ENCODE peak calls at places on chromosomes 4 and X, in seven cellular contexts. J is heart left ventricle, D is lower lobe of right lung, N is HCT116, E is H9, X is prostate gland, Q is sigmoid colon. K is an unnamed sample.

GRCh38 chr4:98625399-98625798 is 33.0 kb downstream of the TSPAN5 start:
- DNase-seq in X (no peak), N (no peak), D (no peak), J (no peak), Q (no peak), E (no peak), K (no peak)

GRCh38 chr4:25767877-25768475 is 94.8 kb downstream of the SEL1L3 start:
- DNase-seq in X (peak; percentile 50), N (peak; percentile 37), Q (no peak), D (no peak), E (peak; percentile 60), J (peak; percentile 48), K (peak; percentile 73)

GRCh38 chrX:36434521-36434920 is 515.0 kb downstream of the CFAP47 start:
- DNase-seq in N (no peak), Q (no peak), X (no peak), E (no peak), D (no peak), J (no peak), K (no peak)

GRCh38 chrX:20527458-20528099 is 260.9 kb upstream of the RPS6KA3 start:
- DNase-seq in D (no peak), E (no peak), N (no peak), X (no peak), Q (no peak), J (no peak), K (peak; percentile 32)

GRCh38 chr4:102599455-102599854 is 98.3 kb downstream of the NFKB1 start:
- DNase-seq in N (no peak), Q (no peak), E (no peak), X (no peak), J (no peak), D (no peak), K (no peak)

GRCh38 chr4:98474408-98474844 is 184.0 kb downstream of the TSPAN5 start:
- DNase-seq in J (no peak), X (no peak), D (no peak), N (no peak), E (no peak), Q (no peak), K (peak; percentile 79)

GRCh38 chr4:70183168-70183939 is 12.2 kb upstream of the ODAM start:
- DNase-seq in Q (no peak), N (peak; percentile 65), J (no peak), D (no peak), X (no peak), E (peak; percentile 42), K (no peak)

GRCh38 chr4:143549924-143550323 is 36.4 kb downstream of the SMARCA5 start:
- DNase-seq in X (no peak), Q (no peak), E (no peak), J (no peak), D (no peak), N (no peak), K (no peak)

GRCh38 chr4:22969314-22969896 is 276.7 kb downstream of the GBA3 start:
- DNase-seq in Q (no peak), N (no peak), X (no peak), D (no peak), J (no peak), E (no peak), K (no peak)

GRCh38 chrX:39855748-39856129 is 242.0 kb downstream of the BCOR start:
- DNase-seq in Q (no peak), E (peak; percentile 76), N (peak; percentile 19), X (no peak), D (no peak), J (no peak), K (no peak)

GRCh38 chr4:8744083-8744805 is 127.4 kb downstream of the HMX1 start:
- DNase-seq in J (peak; percentile 12), D (peak; percentile 21), X (no peak), E (peak; percentile 38), N (no peak), Q (peak; percentile 56), K (no peak)

GRCh38 chr4:10495651-10496050 is 38.4 kb upstream of the ZNF518B start:
- DNase-seq in J (no peak), X (no peak), D (no peak), N (no peak), E (peak; percentile 41), Q (no peak), K (no peak)

GRCh38 chrX:150954951-150955350 is 28.2 kb upstream of the HMGB3 start:
- DNase-seq in Q (no peak), D (no peak), J (no peak), E (no peak), X (no peak), N (no peak), K (no peak)

GRCh38 chrX:57453901-57454300 is 137.9 kb upstream of the ZXDB start:
- DNase-seq in N (no peak), D (no peak), X (no peak), E (peak; percentile 32), J (no peak), Q (no peak), K (peak; percentile 3)

GRCh38 chrX:9163153-9163790 is 129.3 kb upstream of the FAM9B start:
- DNase-seq in J (no peak), Q (no peak), D (no peak), E (no peak), X (no peak), N (no peak), K (no peak)

GRCh38 chr4:94274912-94275311 is 67.2 kb downstream of the SMARCAD1 start:
- DNase-seq in X (no peak), N (no peak), Q (no peak), E (no peak), J (no peak), D (no peak), K (no peak)

GRCh38 chr4:152380919-152381318 is 155.0 kb downstream of the FBXW7 start:
- DNase-seq in D (no peak), J (no peak), Q (no peak), E (no peak), X (no peak), N (no peak), K (no peak)

DNA sequence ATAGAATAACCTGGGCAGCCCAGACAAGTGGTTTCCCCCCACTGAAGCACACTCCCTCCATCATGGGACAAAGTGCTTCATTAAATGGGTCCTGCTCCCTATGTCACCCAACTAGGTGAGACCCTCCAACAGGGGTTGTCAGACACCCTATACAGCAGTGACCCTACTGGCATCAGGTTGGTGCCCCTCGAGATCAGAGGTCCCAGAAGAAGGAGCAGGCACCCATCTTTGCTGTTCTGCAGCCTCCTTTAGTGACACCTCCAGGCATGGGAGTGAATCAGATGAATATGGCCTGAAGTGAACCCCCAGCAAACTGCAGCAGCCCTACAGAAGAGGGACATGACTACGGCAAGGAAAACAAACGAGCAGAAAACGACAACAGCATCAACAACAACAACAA is 11.1 kb downstream of the NELFA start:
- DNase-seq in N (no peak), E (no peak), J (no peak), Q (no peak), X (no peak), D (no peak), K (no peak)
- H3K9me3 ChIP-seq in N (no peaks in the 10 kb centered on the region), E (no peaks in the 10 kb centered on the region), J (no peaks in the 10 kb centered on the region), Q (no peaks in the 10 kb centered on the region), X (no peaks in the 10 kb centered on the region), D (peaks cover 15% of the 10 kb centered on the region), K (no peaks in the 10 kb centered on the region)

GRCh38 chrX:140918398-140919043 is 83.9 kb upstream of the SPANXB1 start:
- DNase-seq in D (no peak), E (peak; percentile 71), J (no peak), N (peak; percentile 10), X (no peak), Q (no peak), K (peak; percentile 11)

GRCh38 chrX:140913802-140914501 is 88.4 kb upstream of the SPANXB1 start:
- DNase-seq in E (no peak), X (no peak), N (no peak), D (no peak), Q (no peak), J (no peak), K (no peak)

GRCh38 chrX:140917354-140918115 is 84.9 kb upstream of the SPANXB1 start:
- DNase-seq in D (no peak), Q (no peak), E (no peak), J (no peak), N (no peak), X (no peak), K (no peak)

GRCh38 chrX:140912606-140913005 is 89.8 kb upstream of the SPANXB1 start:
- DNase-seq in D (no peak), E (no peak), X (no peak), Q (no peak), N (no peak), J (no peak), K (no peak)

DNA sequence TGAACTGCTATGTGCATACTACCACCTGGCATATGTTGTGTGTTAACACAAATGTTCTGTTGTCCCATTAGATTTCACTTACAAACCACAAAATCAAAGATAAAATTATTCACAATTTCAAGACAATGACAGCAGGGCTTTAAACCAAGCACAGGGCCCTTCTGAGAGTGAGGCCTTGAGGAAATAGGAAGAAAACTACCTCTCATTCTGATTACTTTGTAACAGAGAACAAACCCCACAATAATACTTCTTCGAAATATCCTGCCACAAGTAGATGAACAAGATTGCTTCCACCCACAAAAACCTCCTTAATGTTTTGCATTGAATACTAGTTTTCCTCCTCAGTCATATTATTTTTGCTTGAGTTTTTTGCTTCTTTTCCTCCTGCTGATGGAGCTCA is 85.5 kb upstream of the SPANXB1 start:
- DNase-seq in X (no peak), N (no peak), J (no peak), D (no peak), Q (no peak), E (no peak), K (no peak)
- H3K27ac ChIP-seq in X (no peak overlapping the region), N (no peak overlapping the region), J (no peak overlapping the region), D (no peak overlapping the region), Q (no peak overlapping the region), E (no peak overlapping the region), K (no peak overlapping the region)

GRCh38 chr4:40918330-40918729 is 168.6 kb downstream of the NSUN7 start:
- DNase-seq in D (no peak), X (peak; percentile 85), Q (peak; percentile 87), E (no peak), J (peak; percentile 60), N (no peak), K (peak; percentile 83)

GRCh38 chr4:40916218-40916555 is 166.4 kb downstream of the NSUN7 start:
- DNase-seq in D (no peak), X (no peak), Q (no peak), E (no peak), J (peak; percentile 32), N (no peak), K (no peak)

GRCh38 chr4:40912455-40913055 is 162.8 kb downstream of the NSUN7 start:
- DNase-seq in E (no peak), Q (no peak), J (no peak), N (no peak), X (no peak), D (no peak), K (no peak)

GRCh38 chr4:40915318-40916217 is 165.8 kb downstream of the NSUN7 start:
- DNase-seq in D (no peak), N (no peak), E (no peak), X (no peak), J (no peak), Q (peak; percentile 42), K (no peak)

DNA sequence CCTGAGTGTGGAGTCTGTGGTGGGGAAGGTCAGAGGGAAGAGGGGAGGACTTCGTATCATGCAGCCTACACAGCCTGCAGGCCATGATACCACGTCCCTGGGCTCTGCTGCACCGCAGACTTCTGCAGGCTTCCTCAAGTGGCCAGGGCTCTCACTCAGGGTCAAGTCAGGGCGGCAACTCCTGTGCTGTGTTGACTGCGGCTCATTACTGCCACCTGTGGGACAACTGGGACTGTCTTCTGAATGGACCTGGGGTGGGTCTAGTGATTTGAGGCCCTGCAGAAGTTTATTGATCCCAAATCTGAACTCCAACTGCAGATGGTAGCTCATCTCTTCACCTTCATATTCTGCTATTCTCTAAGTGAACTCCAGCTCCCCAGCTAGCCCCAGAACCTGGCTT is 167.1 kb downstream of the NSUN7 start:
- DNase-seq in E (peak; percentile 82), N (peak; percentile 37), J (peak; percentile 35), D (peak; percentile 67), X (no peak), Q (no peak), K (peak; percentile 54)
- TF ChIP-seq CTCF in E (peak; percentile 74), N (no peak), J (no peak), D (peak; percentile 46), X (no peak), Q (no peak), K (no peak)

GRCh38 chrX:64975491-64975890 is 759 bp downstream of the ZC4H2 start:
- DNase-seq in J (peak; percentile 20), X (peak; percentile 5), N (no peak), E (peak; percentile 41), D (peak; percentile 47), Q (peak; percentile 64), K (peak; percentile 55)
- H3K9me3 ChIP-seq in J (no peaks in the 10 kb centered on the region), X (no peaks in the 10 kb centered on the region), N (no peaks in the 10 kb centered on the region), E (peaks cover 35% of the 10 kb centered on the region), D (no peaks in the 10 kb centered on the region), Q (no peaks in the 10 kb centered on the region), K (no peaks in the 10 kb centered on the region)